ENCODE peak calls at places on chromosomes 5 and 9, in ten cellular contexts. W is neural progenitor cell; T is HCT116; N is fibroblast of lung; K is ovary; O is left lung; E is thyroid gland; Q is mesendoderm; B is uterus; A is CD8-positive, alpha-beta memory T cell. X is an unnamed sample. For H3K4me1, the result is how much of the 10 kb centered on the place peaks cover.

GRCh38 chr9:115170674-115171073 is 52.7 kb upstream of the TNC start:
- DNase-seq in O (no peak), Q (peak), N (peak), W (no peak), E (no peak), T (peak), B (no peak), K (no peak), A (no peak), X (no peak)

GRCh38 chr9:95343725-95344287 is 26.3 kb upstream of the FANCC start:
- DNase-seq in T (no peak), K (no peak), N (no peak), B (no peak), Q (no peak), W (no peak), A (no peak), O (no peak), E (no peak), X (no peak)

GRCh38 chr5:154288145-154288544 is 97.6 kb downstream of the GALNT10 start:
- DNase-seq in Q (peak), A (no peak), N (peak), K (peak), B (peak), E (peak), O (no peak), T (no peak), W (peak), X (no peak)

GRCh38 chr5:117454716-117455212 is 880.1 kb upstream of the SEMA6A start:
- DNase-seq in N (peak), B (peak), Q (peak), A (peak), O (peak), E (peak), K (peak), T (peak), W (peak), X (no peak)

GRCh38 chr9:89418882-89419641 is 78.9 kb downstream of the SEMA4D start:
- DNase-seq in B (no peak), W (no peak), K (no peak), Q (no peak), E (no peak), N (no peak), T (no peak), A (peak), O (no peak), X (no peak)

GRCh38 chr5:99063737-99064136 is 134.9 kb upstream of the CHD1 start:
- DNase-seq in N (no peak), A (no peak), B (no peak), E (no peak), K (no peak), T (no peak), W (no peak), O (no peak), Q (peak), X (no peak)

GRCh38 chr5:179599100-179599499 is 24.4 kb downstream of the HNRNPH1 start:
- DNase-seq in N (no peak), K (no peak), Q (no peak), E (no peak), A (no peak), B (no peak), O (no peak), T (no peak), W (no peak), X (no peak)

GRCh38 chr5:139651863-139652787 is 4.0 kb downstream of the CXXC5 start:
- DNase-seq in A (peak), B (peak), T (no peak), W (peak), N (peak), E (peak), Q (no peak), K (peak), O (peak), X (peak)

GRCh38 chr5:54883374-54884194 is 101.8 kb downstream of the ESM1 start:
- DNase-seq in W (peak), T (no peak), N (peak), E (peak), Q (peak), A (peak), K (peak), O (peak), B (peak), X (no peak)

GRCh38 chr9:7234144-7234543 is 476.4 kb downstream of the KDM4C start:
- DNase-seq in Q (peak), A (no peak), W (peak), K (no peak), B (no peak), O (no peak), N (peak), T (peak), E (peak), X (no peak)

GRCh38 chr9:116349684-116350083 is 196.1 kb downstream of the PAPPA start:
- DNase-seq in O (no peak), E (no peak), T (no peak), W (no peak), N (no peak), K (no peak), A (no peak), B (no peak), Q (no peak), X (no peak)

GRCh38 chr9:70792796-70793195 is 328.6 kb downstream of the TRPM3 start:
- DNase-seq in K (no peak), A (no peak), O (no peak), Q (no peak), N (no peak), W (no peak), E (no peak), B (no peak), T (no peak), X (no peak)

GRCh38 chr9:98993570-98993945 is 49.9 kb downstream of the COL15A1 start:
- DNase-seq in E (peak), Q (no peak), N (no peak), A (no peak), K (no peak), W (no peak), T (no peak), B (no peak), O (no peak), X (peak)

GRCh38 chr9:96217358-96217755 is 84.6 kb downstream of the HSD17B3 start:
- DNase-seq in W (peak), N (peak), E (no peak), A (no peak), T (no peak), B (peak), Q (peak), K (peak), O (no peak), X (no peak)

GRCh38 chr5:32499261-32499660 is 54.7 kb upstream of the ZFR start:
- DNase-seq in N (no peak), O (no peak), A (no peak), K (no peak), Q (no peak), E (no peak), T (no peak), W (no peak), B (no peak), X (no peak)

GRCh38 chr5:134257176-134257575 is 31.3 kb upstream of the PPP2CA start:
- DNase-seq in A (no peak), W (no peak), T (no peak), Q (no peak), B (no peak), K (no peak), O (no peak), N (no peak), E (no peak), X (no peak)
- H3K4me1 ChIP-seq in A (under half), W (under half), T (under half), Q (under half), B (under half), K (under half), O (under half), N (under half), E (under half), X (under half)

GRCh38 chr5:7955476-7955875 is 86.5 kb downstream of the MTRR start:
- DNase-seq in T (no peak), E (no peak), W (no peak), K (no peak), Q (no peak), O (no peak), N (no peak), B (no peak), A (no peak), X (no peak)

GRCh38 chr5:7957329-7957728 is 88.4 kb downstream of the MTRR start:
- DNase-seq in K (no peak), W (no peak), O (no peak), T (no peak), B (no peak), E (no peak), A (no peak), Q (no peak), N (no peak), X (no peak)

GRCh38 chr5:7961540-7961939 is 92.6 kb downstream of the MTRR start:
- DNase-seq in T (no peak), B (no peak), O (no peak), N (no peak), A (no peak), E (no peak), W (no peak), K (no peak), Q (no peak), X (no peak)

GRCh38 chr5:7960142-7960541 is 91.2 kb downstream of the MTRR start:
- DNase-seq in K (no peak), B (no peak), A (no peak), O (no peak), W (no peak), N (no peak), E (no peak), T (no peak), Q (no peak), X (no peak)
- H3K27ac ChIP-seq in K (no peak), B (no peak), A (no peak), O (no peak), W (no peak), N (no peak), E (no peak), T (no peak), Q (no peak), X (no peak)

DNA sequence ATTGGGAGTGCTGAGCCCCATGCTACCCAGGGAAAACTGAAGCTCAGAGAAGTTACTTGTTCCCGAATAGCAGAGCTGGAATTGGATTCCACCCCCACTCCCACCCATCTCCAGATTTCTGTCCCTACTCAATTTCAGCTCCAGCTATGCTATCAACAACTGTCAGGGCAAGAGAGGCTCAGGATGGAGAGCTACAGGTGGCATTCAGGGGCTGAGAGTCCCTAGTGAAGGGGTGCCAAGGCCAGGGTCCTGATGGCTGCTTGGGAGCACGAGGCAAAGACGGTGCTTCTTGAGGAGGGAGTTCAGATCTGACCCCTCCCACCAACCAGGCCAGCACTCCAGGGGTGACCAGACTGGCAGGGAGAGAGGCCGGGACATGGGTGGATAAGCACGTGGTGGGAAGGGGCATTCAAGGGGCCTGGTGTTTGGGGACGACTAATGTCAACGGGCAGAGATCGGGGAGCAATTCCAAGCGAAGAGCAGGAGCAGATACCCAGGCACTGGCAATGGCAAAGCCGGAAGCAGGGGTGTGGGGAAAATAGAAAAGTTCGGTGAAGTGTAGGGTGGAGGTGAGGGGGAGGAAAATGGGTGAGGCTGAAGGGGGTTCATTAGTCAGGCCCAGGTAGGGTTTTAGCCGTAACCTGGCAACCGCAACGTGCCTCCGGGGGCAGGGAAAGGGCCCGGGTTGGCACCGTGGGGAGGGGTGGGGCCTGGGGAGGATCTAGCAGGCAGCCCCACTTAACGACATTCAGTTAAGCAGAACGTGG is 4.6 kb downstream of the RGS14 start:
- DNase-seq in Q (no peak), E (no peak), W (no peak), O (peak), A (no peak), T (no peak), B (no peak), N (no peak), K (no peak), X (no peak)
- H3K4me3 ChIP-seq in Q (no peak), E (peak), W (peak), O (peak), A (peak), T (peak), B (peak), N (no peak), K (no peak), X (peak)

DNA sequence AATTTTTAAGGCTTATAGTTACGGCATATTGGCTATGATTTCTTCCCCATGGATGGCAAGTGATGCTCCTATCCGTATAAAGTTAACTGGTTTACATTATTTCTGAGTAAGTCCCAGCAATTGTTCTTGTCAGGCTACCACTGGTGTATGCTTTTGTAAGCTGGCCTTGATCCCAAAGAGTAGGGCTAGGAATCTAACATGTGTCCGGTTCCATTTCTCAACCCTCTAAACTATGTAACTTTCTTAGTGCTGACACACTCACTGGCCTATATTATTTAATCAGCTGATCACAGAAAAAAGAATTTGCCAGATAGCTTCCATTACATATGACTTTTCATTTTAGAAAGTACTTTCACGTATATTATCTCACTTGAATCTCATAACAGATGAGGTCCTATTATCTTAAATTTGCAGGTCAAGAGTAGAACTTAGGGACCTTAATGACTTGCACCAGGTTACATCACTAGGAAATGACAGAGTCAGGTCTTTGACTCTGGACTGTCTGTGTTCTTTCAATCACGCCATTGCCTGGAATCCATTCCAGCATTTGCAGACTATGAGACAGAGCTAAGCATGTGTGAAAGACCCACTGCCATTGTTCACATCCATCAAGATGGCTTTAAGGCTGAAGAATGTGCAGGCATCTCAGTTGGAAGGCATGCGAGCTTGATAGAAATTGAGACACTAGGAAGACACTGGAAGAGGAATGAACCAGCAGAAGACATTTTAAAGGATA is 362.9 kb downstream of the ARRDC3 start:
- DNase-seq in N (peak), Q (peak), K (no peak), B (no peak), A (no peak), T (no peak), W (peak), O (no peak), E (no peak), X (no peak)
- H3K4me1 ChIP-seq in N (under half), Q (under half), K (under half), B (under half), A (under half), T (under half), W (under half), O (under half), E (under half), X (under half)

GRCh38 chr9:104256031-104256709 is 162.1 kb downstream of the SMC2 start:
- DNase-seq in Q (no peak), E (no peak), B (no peak), O (no peak), T (no peak), N (peak), K (no peak), W (no peak), A (no peak), X (no peak)
- H3K27ac ChIP-seq in Q (no peak), E (no peak), B (no peak), O (no peak), T (no peak), N (no peak), K (no peak), W (no peak), A (no peak), X (no peak)

GRCh38 chr5:142325677-142326479 is 1.1 kb upstream of the SPRY4 start:
- DNase-seq in K (peak), T (peak), E (peak), A (no peak), B (peak), O (peak), Q (peak), W (peak), N (peak), X (no peak)
- H3K4me3 ChIP-seq in K (peak), T (peak), E (peak), A (peak), B (peak), O (peak), Q (peak), W (peak), N (peak), X (peak)

GRCh38 chr9:76592105-76593010 is 133.4 kb downstream of the GCNT1 start:
- DNase-seq in Q (peak), O (no peak), N (no peak), T (no peak), W (peak), A (no peak), E (no peak), K (no peak), B (no peak), X (no peak)

GRCh38 chr9:76595645-76596044 is 136.7 kb downstream of the GCNT1 start:
- DNase-seq in A (no peak), E (no peak), T (no peak), W (no peak), K (no peak), B (no peak), O (no peak), Q (no peak), N (no peak), X (no peak)

GRCh38 chr9:76593011-76593347 is 134.0 kb downstream of the GCNT1 start:
- DNase-seq in Q (no peak), A (no peak), N (no peak), B (no peak), O (no peak), W (peak), E (no peak), K (no peak), T (no peak), X (no peak)

GRCh38 chr9:76591256-76591950 is 132.4 kb downstream of the GCNT1 start:
- DNase-seq in O (no peak), N (peak), K (no peak), A (no peak), E (no peak), Q (no peak), B (no peak), T (no peak), W (no peak), X (no peak)

GRCh38 chr9:76594764-76595410 is 135.9 kb downstream of the GCNT1 start:
- DNase-seq in Q (peak), T (no peak), N (no peak), O (no peak), B (no peak), A (no peak), W (no peak), K (no peak), E (no peak), X (no peak)
- H3K4me1 ChIP-seq in Q (under half), T (under half), N (under half), O (under half), B (under half), A (under half), W (under half), K (under half), E (under half), X (under half)

GRCh38 chr5:10304932-10305331 is 2.8 kb downstream of the CMBL start:
- DNase-seq in B (no peak), A (no peak), O (no peak), T (no peak), Q (peak), K (no peak), E (no peak), W (no peak), N (no peak), X (no peak)
- H3K27ac ChIP-seq in B (no peak), A (no peak), O (no peak), T (no peak), Q (no peak), K (no peak), E (no peak), W (no peak), N (no peak), X (no peak)

GRCh38 chr9:124595743-124596142 is 88.5 kb upstream of the NR5A1 start:
- DNase-seq in T (no peak), E (no peak), O (no peak), A (no peak), W (peak), N (no peak), K (no peak), Q (peak), B (no peak), X (no peak)
- H3K4me3 ChIP-seq in T (no peak), E (no peak), O (no peak), A (no peak), W (peak), N (no peak), K (no peak), Q (no peak), B (no peak), X (no peak)

GRCh38 chr5:159051431-159052281 is 48.1 kb downstream of the EBF1 start:
- DNase-seq in Q (peak), B (peak), N (peak), K (peak), W (peak), T (no peak), A (no peak), E (peak), O (peak), X (peak)
- H3K4me1 ChIP-seq in Q (under half), B (under half), N (under half), K (under half), W (under half), T (under half), A (under half), E (under half), O (under half), X (under half)

X was measured in ascending aorta.